ENCODE peak calls at places on chromosome 11, in five cellular contexts. D is activated T-helper 1 cell treated with anti-CD3 and anti-CD28 coated beads, Interleukin-12 subunit alpha, Interleukin-12 subunit beta, Interleukin-2, Interleukin-4 antibody, amounts not matched to agents 30 ng/mL and 10 ng/mL and 1 ng/mL, durations not matched to agents 14 hours and 24 hours and 36 hours; V is NCI-H524; T is heart right ventricle; U is pancreas. R is an unnamed sample.

GRCh38 chr11:64970731-64971151 is 1.2 kb downstream of the MAJIN start:
- DNase-seq in D (no peak), V (no peak), T (no peak), U (no peak), R (no peak)

GRCh38 chr11:132080121-132080520 is 709.7 kb downstream of the NTM start:
- DNase-seq in D (no peak), V (no peak), T (no peak), U (no peak), R (no peak)

GRCh38 chr11:118106789-118107335 is 20.1 kb upstream of the SMIM35 start:
- DNase-seq in D (no peak), V (no peak), T (no peak), U (no peak), R (no peak)

GRCh38 chr11:116694815-116695590 is 77.8 kb downstream of the BUD13 start:
- DNase-seq in D (no peak), V (no peak), T (no peak), U (no peak), R (no peak)

GRCh38 chr11:725624-726202 is 19.7 kb downstream of the EPS8L2 start:
- DNase-seq in D (no peak), V (no peak), T (no peak), U (peak), R (no peak)

GRCh38 chr11:6404341-6405038 is 14.2 kb downstream of the SMPD1 start:
- DNase-seq in D (no peak), V (peak), T (no peak), U (no peak), R (no peak)

GRCh38 chr11:12052676-12053605 is 44.5 kb upstream of the DKK3 start:
- DNase-seq in D (no peak), V (no peak), T (no peak), U (no peak), R (no peak)

GRCh38 chr11:34631737-34632104 is 10.8 kb downstream of the EHF start:
- DNase-seq in D (no peak), V (no peak), T (no peak), U (no peak), R (no peak)

GRCh38 chr11:102276302-102277182 is 40.7 kb upstream of the BIRC3 start:
- DNase-seq in D (no peak), V (no peak), T (no peak), U (no peak), R (no peak)

GRCh38 chr11:101202614-101203013 is 73.0 kb upstream of the PGR start:
- DNase-seq in D (no peak), V (no peak), T (no peak), U (no peak), R (no peak)

GRCh38 chr11:114827043-114827442 is 148.7 kb downstream of the NXPE2 start:
- DNase-seq in D (no peak), V (no peak), T (no peak), U (no peak), R (no peak)

GRCh38 chr11:110187731-110188130 is 94.5 kb downstream of the ZC3H12C start:
- DNase-seq in D (no peak), V (no peak), T (no peak), U (no peak), R (no peak)

GRCh38 chr11:113338730-113339129 is 24.3 kb downstream of the TTC12 start:
- DNase-seq in D (no peak), V (no peak), T (no peak), U (no peak), R (no peak)

GRCh38 chr11:130194241-130195023 is 34.9 kb downstream of the ST14 start:
- DNase-seq in D (no peak), V (no peak), T (no peak), U (no peak), R (no peak)

GRCh38 chr11:105732611-105733010 is 122.7 kb downstream of the GRIA4 start:
- DNase-seq in D (no peak), V (no peak), T (no peak), U (no peak), R (no peak)

GRCh38 chr11:24767411-24767810 is 270.6 kb downstream of the LUZP2 start:
- DNase-seq in D (no peak), V (no peak), T (no peak), U (no peak), R (no peak)

GRCh38 chr11:44848203-44848962 is 102.3 kb downstream of the TP53I11 start:
- DNase-seq in D (no peak), V (no peak), T (no peak), U (no peak), R (no peak)

GRCh38 chr11:1088927-1089737 is 14.5 kb downstream of the MUC2 start:
- DNase-seq in D (no peak), V (no peak), T (peak), U (peak), R (no peak)

GRCh38 chr11:64674774-64675173 is 48.2 kb downstream of the NRXN2 start:
- DNase-seq in D (no peak), V (no peak), T (no peak), U (no peak), R (peak)

GRCh38 chr11:12389676-12390075 is 12.3 kb downstream of the PARVA start:
- DNase-seq in D (no peak), V (no peak), T (no peak), U (no peak), R (no peak)

GRCh38 chr11:64583296-64584262 is 7.4 kb upstream of the SLC22A12 start:
- DNase-seq in D (no peak), V (no peak), T (peak), U (no peak), R (no peak)

GRCh38 chr11:723120-723883 is 17.3 kb downstream of the EPS8L2 start:
- DNase-seq in D (peak), V (peak), T (no peak), U (peak), R (no peak)

GRCh38 chr11:127564803-127565202 is 564.2 kb upstream of the KIRREL3 start:
- DNase-seq in D (no peak), V (no peak), T (no peak), U (no peak), R (no peak)

R was measured in GM19239.